ENCODE peak calls at places on chromosomes 12 and 14, in nine cellular contexts. L, Z, P, Y, V, F, I, T and C are unnamed samples.
A peak's percentile ranks its signal among the peaks of the same experiment; 100 is the strongest.

GRCh38 chr12:130424858-130425697 is 87.4 kb downstream of the PIWIL1 start:
- DNase-seq in Y (no peak), L (no peak), F (peak; percentile 70), Z (no peak), P (no peak), I (peak; percentile 45), V (no peak), T (no peak), C (no peak)

GRCh38 chr14:75279739-75280447 is 1.3 kb downstream of the FOS start:
- DNase-seq in L (peak; percentile 11), V (peak; percentile 25), P (peak; percentile 62), Y (peak; percentile 67), Z (peak; percentile 82), I (peak; percentile 87), F (no peak), T (no peak), C (peak; percentile 65)

GRCh38 chr14:104446611-104447010 is 133.0 kb upstream of the C14orf180 start:
- DNase-seq in L (no peak), Z (no peak), P (no peak), Y (no peak), T (no peak), I (peak; percentile 33), V (no peak), F (no peak), C (peak; percentile 31)

GRCh38 chr14:95496111-95496681 is 20.3 kb downstream of the SYNE3 start:
- DNase-seq in L (no peak), T (peak; percentile 10), I (no peak), Z (no peak), V (peak; percentile 43), F (no peak), Y (no peak), P (no peak), C (no peak)

GRCh38 chr14:32559048-32559447 is 229.9 kb downstream of the AKAP6 start:
- DNase-seq in T (no peak), F (no peak), Y (no peak), L (peak; percentile 38), I (no peak), Z (no peak), V (no peak), P (no peak), C (no peak)

GRCh38 chr12:118553856-118554504 is 177.6 kb downstream of the SUDS3 start:
- DNase-seq in I (peak; percentile 85), V (no peak), F (no peak), T (no peak), Z (no peak), Y (no peak), L (no peak), P (no peak), C (no peak)

GRCh38 chr14:34252227-34252626 is 209.8 kb downstream of the SPTSSA start:
- DNase-seq in Z (no peak), F (no peak), T (peak; percentile 2), P (no peak), Y (no peak), I (no peak), L (peak; percentile 71), V (no peak), C (no peak)

GRCh38 chr12:115451785-115452736 is 768.1 kb upstream of the TBX3 start:
- DNase-seq in Z (no peak), Y (peak; percentile 48), L (no peak), F (no peak), P (peak; percentile 18), V (no peak), T (no peak), I (peak; percentile 91), C (no peak)

GRCh38 chr12:64560395-64561301 is 49.6 kb upstream of the RASSF3 start:
- DNase-seq in L (peak; percentile 77), Y (no peak), P (no peak), Z (peak; percentile 21), T (peak; percentile 69), I (peak; percentile 62), V (peak; percentile 100), F (no peak), C (no peak)

GRCh38 chr12:110254971-110255540 is 26.0 kb upstream of the ATP2A2 start:
- DNase-seq in V (no peak), Z (no peak), P (no peak), I (peak; percentile 61), Y (no peak), T (no peak), L (no peak), F (peak; percentile 40), C (no peak)

GRCh38 chr12:114735011-114735410 is 51.0 kb upstream of the TBX3 start:
- DNase-seq in F (no peak), I (peak; percentile 81), V (no peak), Z (no peak), Y (no peak), P (no peak), T (no peak), L (no peak), C (no peak)

GRCh38 chr12:124179936-124180605 is 114.8 kb upstream of the RFLNA start:
- DNase-seq in V (no peak), T (no peak), I (no peak), F (no peak), L (peak; percentile 24), P (no peak), Y (no peak), Z (no peak), C (no peak)

GRCh38 chr12:51216652-51217051 is 1.2 kb downstream of the POU6F1 start:
- DNase-seq in F (no peak), V (no peak), T (no peak), P (no peak), Y (no peak), Z (no peak), I (no peak), L (no peak), C (no peak)

GRCh38 chr14:68521952-68522509 is 270.8 kb downstream of the ZFP36L1 start:
- DNase-seq in V (no peak), Y (no peak), I (no peak), P (no peak), L (no peak), Z (no peak), T (no peak), F (no peak), C (peak; percentile 57)
- H3K27ac ChIP-seq in V (no peak overlapping the region), Y (peak overlapping the region; percentile 83), I (peak overlapping the region; percentile 27), P (no peak overlapping the region), L (peak overlapping the region; percentile 96), Z (peak overlapping the region; percentile 73), T (no peak overlapping the region), F (peak overlapping the region; percentile 79), C (peak overlapping the region; percentile 75)

GRCh38 chr12:132445884-132446471 is 44.0 kb upstream of the FBRSL1 start:
- DNase-seq in F (no peak), P (no peak), Y (peak; percentile 90), V (peak; percentile 82), Z (no peak), L (no peak), T (peak; percentile 57), I (peak; percentile 87), C (peak; percentile 49)

GRCh38 chr12:132443091-132443490 is 46.9 kb upstream of the FBRSL1 start:
- DNase-seq in V (no peak), T (no peak), Y (no peak), Z (no peak), L (no peak), I (no peak), F (no peak), P (no peak), C (no peak)

GRCh38 chr12:132441871-132442863 is 47.8 kb upstream of the FBRSL1 start:
- DNase-seq in Y (no peak), L (no peak), P (peak; percentile 26), V (no peak), I (no peak), F (no peak), Z (no peak), T (no peak), C (no peak)

GRCh38 chr12:132444957-132445883 is 44.7 kb upstream of the FBRSL1 start:
- DNase-seq in V (no peak), I (peak; percentile 86), L (no peak), Y (peak; percentile 71), Z (no peak), T (no peak), F (no peak), P (peak; percentile 44), C (peak; percentile 54)

GRCh38 chr12:132444283-132444682 is 45.7 kb upstream of the FBRSL1 start:
- DNase-seq in Y (no peak), L (no peak), F (no peak), V (no peak), I (no peak), T (no peak), P (no peak), Z (no peak), C (no peak)
- H3K27ac ChIP-seq in Y (peak overlapping the region; percentile 75), L (no peak overlapping the region), F (no peak overlapping the region), V (no peak overlapping the region), I (no peak overlapping the region), T (no peak overlapping the region), P (no peak overlapping the region), Z (no peak overlapping the region), C (no peak overlapping the region)

DNA sequence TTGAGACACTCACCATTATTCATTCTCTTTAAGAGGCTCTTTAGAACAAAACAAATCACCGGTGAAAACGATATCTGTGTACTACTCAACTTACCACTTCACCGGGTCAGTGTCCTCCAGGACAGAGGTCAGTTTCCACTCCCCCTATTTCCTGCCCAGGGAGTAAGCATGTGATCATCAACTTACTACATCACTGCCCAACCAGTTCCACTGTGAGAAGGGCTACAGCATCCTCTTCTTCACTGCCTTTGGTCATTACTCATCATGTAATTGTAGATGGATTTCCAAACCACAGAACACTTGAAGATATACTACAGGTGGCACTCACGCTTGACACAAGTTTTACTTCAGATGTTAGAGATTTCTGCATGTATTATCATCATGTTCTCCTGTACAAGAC is 5.7 kb downstream of the TMCC3 start:
- DNase-seq in I (no peak), V (peak; percentile 73), P (no peak), Y (no peak), T (peak; percentile 78), L (peak; percentile 95), F (no peak), Z (no peak), C (peak; percentile 40)
- H3K27ac ChIP-seq in I (no peak overlapping the region), V (no peak overlapping the region), P (peak overlapping the region; percentile 63), Y (peak overlapping the region; percentile 75), T (peak overlapping the region; percentile 79), L (peak overlapping the region; percentile 76), F (peak overlapping the region; percentile 72), Z (peak overlapping the region; percentile 43), C (peak overlapping the region; percentile 58)

GRCh38 chr14:70005281-70005805 is 126.1 kb downstream of the SMOC1 start:
- DNase-seq in F (no peak), Z (no peak), Y (no peak), L (no peak), P (no peak), T (no peak), V (no peak), I (no peak), C (peak; percentile 59)
- H3K27ac ChIP-seq in F (no peak overlapping the region), Z (no peak overlapping the region), Y (no peak overlapping the region), L (no peak overlapping the region), P (no peak overlapping the region), T (no peak overlapping the region), V (no peak overlapping the region), I (no peak overlapping the region), C (no peak overlapping the region)

DNA sequence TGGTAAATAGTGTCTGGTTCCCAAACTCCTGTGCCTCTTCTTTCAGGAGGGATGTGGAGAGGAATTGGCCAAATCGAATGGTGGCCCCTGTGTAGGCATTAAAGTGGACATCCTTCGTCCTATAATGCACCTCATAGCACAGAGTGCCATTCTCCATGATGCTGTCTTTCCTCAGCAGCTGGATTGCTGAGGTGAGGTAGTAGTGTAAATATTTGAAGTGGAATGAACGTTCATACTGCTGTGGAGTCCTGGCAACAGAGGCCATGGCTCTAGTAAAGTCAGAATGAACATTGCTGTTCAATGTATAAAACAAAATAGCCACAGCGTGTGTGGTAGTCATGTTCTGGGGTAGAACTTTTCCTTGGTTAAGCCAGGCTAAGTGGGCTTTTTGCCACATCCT is 2.7 kb downstream of the ART4 start:
- DNase-seq in T (no peak), P (no peak), L (no peak), Y (no peak), I (no peak), Z (no peak), F (no peak), V (no peak), C (no peak)
- H3K27ac ChIP-seq in T (no peak overlapping the region), P (no peak overlapping the region), L (no peak overlapping the region), Y (no peak overlapping the region), I (no peak overlapping the region), Z (peak overlapping the region; percentile 65), F (peak overlapping the region; percentile 90), V (no peak overlapping the region), C (peak overlapping the region; percentile 57)